ENCODE peak calls at places on chromosome 6, in four cellular contexts. One of them, this sample, is unnamed.

GRCh38 chr6:22570185-22570551 is 802 bp downstream of the HDGFL1 start:
- DNase-seq in breast epithelium: no peak
- DNase-seq in osteocyte: no peak
- DNase-seq in fibroblast of villous mesenchyme: no peak
- DNase-seq in this sample: no peak

GRCh38 chr6:26501482-26501986 is 1.4 kb downstream of the BTN1A1 start:
- DNase-seq in breast epithelium: no peak
- DNase-seq in osteocyte: no peak
- DNase-seq in fibroblast of villous mesenchyme: peak
- DNase-seq in this sample: no peak

GRCh38 chr6:91786474-91787184 is 1199.8 kb upstream of the MAP3K7 start:
- DNase-seq in osteocyte: no peak
- DNase-seq in fibroblast of villous mesenchyme: no peak
- DNase-seq in breast epithelium: no peak
- DNase-seq in this sample: no peak

GRCh38 chr6:13229205-13230085 is 98.9 kb downstream of the TBC1D7 start:
- DNase-seq in breast epithelium: no peak
- DNase-seq in fibroblast of villous mesenchyme: peak
- DNase-seq in osteocyte: no peak
- DNase-seq in this sample: no peak

GRCh38 chr6:119874381-119874780 is 524.8 kb upstream of the MAN1A1 start:
- DNase-seq in osteocyte: no peak
- DNase-seq in breast epithelium: no peak
- DNase-seq in fibroblast of villous mesenchyme: no peak
- DNase-seq in this sample: no peak

GRCh38 chr6:105136433-105137350 is 43.1 kb downstream of the POPDC3 start:
- DNase-seq in breast epithelium: no peak
- DNase-seq in fibroblast of villous mesenchyme: peak
- DNase-seq in osteocyte: peak
- DNase-seq in this sample: peak

GRCh38 chr6:108969776-108970175 is 121.6 kb downstream of the ARMC2 start:
- DNase-seq in osteocyte: no peak
- DNase-seq in breast epithelium: no peak
- DNase-seq in fibroblast of villous mesenchyme: no peak
- DNase-seq in this sample: no peak

GRCh38 chr6:79676785-79677736 is 45.9 kb downstream of the SH3BGRL2 start:
- DNase-seq in fibroblast of villous mesenchyme: no peak
- DNase-seq in breast epithelium: no peak
- DNase-seq in osteocyte: no peak
- DNase-seq in this sample: no peak

GRCh38 chr6:157764346-157765068 is 58.5 kb upstream of the SNX9 start:
- DNase-seq in osteocyte: peak
- DNase-seq in fibroblast of villous mesenchyme: peak
- DNase-seq in breast epithelium: peak
- DNase-seq in this sample: no peak

GRCh38 chr6:94478178-94479140 is 1059.1 kb upstream of the EPHA7 start:
- DNase-seq in breast epithelium: no peak
- DNase-seq in fibroblast of villous mesenchyme: no peak
- DNase-seq in osteocyte: no peak
- DNase-seq in this sample: no peak

GRCh38 chr6:30568245-30568644 is 3.0 kb upstream of the ABCF1 start:
- DNase-seq in breast epithelium: no peak
- DNase-seq in fibroblast of villous mesenchyme: no peak
- DNase-seq in osteocyte: no peak
- DNase-seq in this sample: no peak

GRCh38 chr6:82030301-82030700 is 217.2 kb downstream of the IBTK start:
- DNase-seq in osteocyte: no peak
- DNase-seq in breast epithelium: no peak
- DNase-seq in fibroblast of villous mesenchyme: no peak
- DNase-seq in this sample: no peak

GRCh38 chr6:108737594-108738546 is 110.4 kb upstream of the ARMC2 start:
- DNase-seq in fibroblast of villous mesenchyme: peak
- DNase-seq in breast epithelium: no peak
- DNase-seq in osteocyte: no peak
- DNase-seq in this sample: no peak

GRCh38 chr6:41348934-41349333 is 13.5 kb downstream of the NCR2 start:
- DNase-seq in osteocyte: no peak
- DNase-seq in breast epithelium: no peak
- DNase-seq in fibroblast of villous mesenchyme: no peak
- DNase-seq in this sample: no peak

GRCh38 chr6:81753709-81754678 is 1.5 kb upstream of the TENT5A start:
- DNase-seq in fibroblast of villous mesenchyme: peak
- DNase-seq in osteocyte: peak
- DNase-seq in breast epithelium: peak
- DNase-seq in this sample: peak

GRCh38 chr6:82712826-82713225 is 349.2 kb downstream of the TPBG start:
- DNase-seq in osteocyte: no peak
- DNase-seq in fibroblast of villous mesenchyme: peak
- DNase-seq in breast epithelium: no peak
- DNase-seq in this sample: no peak

GRCh38 chr6:11207199-11207968 is 25.1 kb downstream of the NEDD9 start:
- DNase-seq in breast epithelium: peak
- DNase-seq in osteocyte: no peak
- DNase-seq in fibroblast of villous mesenchyme: peak
- DNase-seq in this sample: no peak

GRCh38 chr6:120303527-120303926 is 954.0 kb upstream of the MAN1A1 start:
- DNase-seq in breast epithelium: no peak
- DNase-seq in fibroblast of villous mesenchyme: no peak
- DNase-seq in osteocyte: no peak
- DNase-seq in this sample: no peak

GRCh38 chr6:80143312-80143960 is 37.0 kb downstream of the BCKDHB start:
- DNase-seq in fibroblast of villous mesenchyme: peak
- DNase-seq in breast epithelium: peak
- DNase-seq in osteocyte: peak
- DNase-seq in this sample: no peak

GRCh38 chr6:40672118-40672517 is 85.0 kb upstream of the LRFN2 start:
- DNase-seq in breast epithelium: no peak
- DNase-seq in fibroblast of villous mesenchyme: no peak
- DNase-seq in osteocyte: no peak
- DNase-seq in this sample: no peak

DNA sequence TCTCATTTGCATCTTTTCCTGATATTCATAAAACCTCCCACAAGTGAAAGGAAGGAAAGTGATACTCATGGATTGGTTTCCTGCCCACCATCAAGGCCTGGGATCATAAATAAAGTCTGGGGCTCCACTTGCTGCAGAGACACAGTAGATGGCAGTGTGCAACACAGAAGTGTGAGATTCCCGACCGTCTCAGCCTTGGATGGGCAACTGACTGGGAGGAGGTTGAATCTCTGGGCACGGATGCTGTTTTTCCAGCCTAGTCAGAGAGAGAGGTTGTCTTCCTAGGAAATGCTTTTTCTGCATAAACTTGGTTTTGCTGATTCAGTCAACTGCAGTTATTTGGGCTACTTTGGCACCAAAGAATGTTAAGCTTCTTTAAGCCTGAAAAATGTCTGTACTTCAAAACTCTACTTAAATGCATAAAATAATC is 9.9 kb upstream of the RFPL4B start:
- DNase-seq in osteocyte: no peak
- DNase-seq in breast epithelium: peak
- DNase-seq in fibroblast of villous mesenchyme: peak
- DNase-seq in this sample: peak
- TF ChIP-seq CTCF in osteocyte: peak
- TF ChIP-seq CTCF in breast epithelium: peak
- TF ChIP-seq CTCF in fibroblast of villous mesenchyme: peak
- TF ChIP-seq CTCF in this sample: peak

DNA sequence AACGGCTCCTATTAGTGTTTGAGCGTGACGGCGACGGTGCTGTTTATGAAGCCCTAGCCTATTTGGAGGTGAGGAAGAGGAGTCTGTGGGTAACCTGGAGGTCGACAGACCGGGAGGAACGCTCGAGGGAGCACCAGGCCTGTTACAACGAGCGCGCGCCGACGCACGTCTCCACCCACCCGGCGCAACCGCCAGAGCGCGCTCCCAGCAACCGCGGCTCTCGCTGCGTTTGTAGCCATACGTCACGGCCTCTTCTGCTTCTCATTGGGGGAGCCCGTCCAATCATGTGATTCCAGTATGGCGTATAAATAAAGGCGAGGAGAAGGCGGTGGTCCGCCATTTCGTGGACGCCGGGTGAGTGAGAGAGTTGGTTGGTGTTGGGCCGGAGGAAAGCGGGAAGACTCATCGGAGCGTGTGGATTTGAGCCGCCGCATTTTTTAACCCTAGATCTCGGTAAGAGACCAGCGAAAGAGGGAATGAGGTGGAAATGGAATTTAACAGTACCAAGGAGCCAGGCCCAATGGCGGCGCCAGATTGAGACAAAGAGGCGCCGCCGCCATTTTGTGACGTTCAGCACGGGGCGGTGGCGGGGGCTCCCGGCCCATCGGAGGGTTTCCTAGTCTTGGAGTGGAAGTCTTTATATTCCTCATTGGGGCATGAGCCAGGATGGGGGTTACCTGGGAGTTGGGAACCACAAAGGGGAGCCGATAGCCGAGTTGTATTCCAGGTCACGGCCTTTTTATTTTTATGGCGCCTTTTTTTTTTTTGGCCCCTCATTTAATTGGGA is at the start of gene SRSF3:
- DNase-seq in fibroblast of villous mesenchyme: peak
- DNase-seq in breast epithelium: peak
- DNase-seq in osteocyte: peak
- DNase-seq in this sample: peak
- TF ChIP-seq CTCF in fibroblast of villous mesenchyme: peak
- TF ChIP-seq CTCF in breast epithelium: peak
- TF ChIP-seq CTCF in osteocyte: peak
- TF ChIP-seq CTCF in this sample: peak

GRCh38 chr6:6927437-6928361 is 180.1 kb upstream of the RREB1 start:
- DNase-seq in breast epithelium: no peak
- DNase-seq in fibroblast of villous mesenchyme: no peak
- DNase-seq in osteocyte: no peak
- DNase-seq in this sample: no peak
- TF ChIP-seq CTCF in breast epithelium: no peak
- TF ChIP-seq CTCF in fibroblast of villous mesenchyme: no peak
- TF ChIP-seq CTCF in osteocyte: no peak
- TF ChIP-seq CTCF in this sample: no peak

GRCh38 chr6:148528292-148528691 is 185.7 kb downstream of the SASH1 start:
- DNase-seq in breast epithelium: no peak
- DNase-seq in osteocyte: no peak
- DNase-seq in fibroblast of villous mesenchyme: peak
- DNase-seq in this sample: no peak
- TF ChIP-seq CTCF in breast epithelium: no peak
- TF ChIP-seq CTCF in osteocyte: peak
- TF ChIP-seq CTCF in fibroblast of villous mesenchyme: peak
- TF ChIP-seq CTCF in this sample: no peak

DNA sequence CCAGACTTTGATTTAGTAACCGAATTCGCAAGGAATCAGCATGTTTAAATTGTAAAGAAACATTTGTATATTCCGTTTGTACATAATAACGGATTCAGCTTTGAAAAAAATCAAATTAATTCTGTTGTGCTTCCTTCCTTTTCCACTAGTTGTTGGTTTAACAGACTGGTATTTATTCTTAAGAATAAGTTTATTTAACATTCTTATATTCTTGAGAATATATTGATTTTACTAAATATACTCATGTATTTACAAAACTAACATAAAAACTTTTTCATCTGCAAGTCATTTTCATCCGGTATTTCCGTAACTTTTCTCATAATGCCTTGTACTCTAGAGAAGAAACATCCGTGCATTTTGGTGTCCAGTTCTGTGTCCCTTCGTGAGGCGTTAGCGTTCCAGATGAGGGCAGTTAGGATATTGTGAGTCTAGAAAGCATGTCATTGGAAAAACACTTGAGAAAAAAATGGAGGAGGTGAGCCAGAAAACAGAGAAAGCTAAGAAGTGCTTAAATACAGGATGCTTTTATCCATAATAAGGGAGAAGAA is 1.6 kb downstream of the WRNIP1 start:
- DNase-seq in breast epithelium: no peak
- DNase-seq in osteocyte: no peak
- DNase-seq in fibroblast of villous mesenchyme: peak
- DNase-seq in this sample: no peak
- TF ChIP-seq CTCF in breast epithelium: peak
- TF ChIP-seq CTCF in osteocyte: no peak
- TF ChIP-seq CTCF in fibroblast of villous mesenchyme: no peak
- TF ChIP-seq CTCF in this sample: no peak

This sample was measured in D721Med.